ENCODE peak calls at places on chromosome 22, in ten cellular contexts. One of them, this sample, is unnamed.

GRCh38 chr22:43446881-43447280 is 35.1 kb downstream of the MPPED1 start:
- DNase-seq in NAMALWA: no peak
- DNase-seq in NCI-H1105 treated with DMSO at 0.1 percent for 48 hours: peak
- DNase-seq in fibroblast of lung: no peak
- DNase-seq in body of pancreas: no peak
- DNase-seq in HTR-8/SVneo: no peak
- DNase-seq in SW480: no peak
- DNase-seq in stimulated activated effector memory CD8-positive, alpha-beta T cell treated with anti-CD3 and anti-CD28 coated beads, Interleukin-12 subunit alpha, Interleukin-12 subunit beta, amount 100 ng/mL, for 72 hours: no peak
- DNase-seq in type B pancreatic cell: no peak
- DNase-seq in astrocyte of the hippocampus: no peak
- DNase-seq in this sample: no peak

GRCh38 chr22:27749597-27750225 is 51.8 kb downstream of the MN1 start:
- DNase-seq in NAMALWA: no peak
- DNase-seq in NCI-H1105 treated with DMSO at 0.1 percent for 48 hours: no peak
- DNase-seq in SW480: no peak
- DNase-seq in body of pancreas: no peak
- DNase-seq in stimulated activated effector memory CD8-positive, alpha-beta T cell treated with anti-CD3 and anti-CD28 coated beads, Interleukin-12 subunit alpha, Interleukin-12 subunit beta, amount 100 ng/mL, for 72 hours: no peak
- DNase-seq in fibroblast of lung: peak
- DNase-seq in HTR-8/SVneo: no peak
- DNase-seq in astrocyte of the hippocampus: peak
- DNase-seq in type B pancreatic cell: no peak
- DNase-seq in this sample: no peak

GRCh38 chr22:50738649-50739227 is 734 bp downstream of the ACR start:
- DNase-seq in astrocyte of the hippocampus: no peak
- DNase-seq in NAMALWA: no peak
- DNase-seq in HTR-8/SVneo: no peak
- DNase-seq in stimulated activated effector memory CD8-positive, alpha-beta T cell treated with anti-CD3 and anti-CD28 coated beads, Interleukin-12 subunit alpha, Interleukin-12 subunit beta, amount 100 ng/mL, for 72 hours: no peak
- DNase-seq in fibroblast of lung: no peak
- DNase-seq in SW480: no peak
- DNase-seq in body of pancreas: no peak
- DNase-seq in type B pancreatic cell: peak
- DNase-seq in NCI-H1105 treated with DMSO at 0.1 percent for 48 hours: no peak
- DNase-seq in this sample: no peak

GRCh38 chr22:30212363-30212995 is 34.1 kb downstream of the LIF start:
- DNase-seq in body of pancreas: peak
- DNase-seq in HTR-8/SVneo: no peak
- DNase-seq in stimulated activated effector memory CD8-positive, alpha-beta T cell treated with anti-CD3 and anti-CD28 coated beads, Interleukin-12 subunit alpha, Interleukin-12 subunit beta, amount 100 ng/mL, for 72 hours: no peak
- DNase-seq in type B pancreatic cell: no peak
- DNase-seq in SW480: peak
- DNase-seq in NAMALWA: no peak
- DNase-seq in fibroblast of lung: peak
- DNase-seq in astrocyte of the hippocampus: peak
- DNase-seq in NCI-H1105 treated with DMSO at 0.1 percent for 48 hours: no peak
- DNase-seq in this sample: peak

GRCh38 chr22:28976588-28976987 is 85.0 kb downstream of the C22orf31 start:
- DNase-seq in astrocyte of the hippocampus: peak
- DNase-seq in body of pancreas: no peak
- DNase-seq in NCI-H1105 treated with DMSO at 0.1 percent for 48 hours: no peak
- DNase-seq in type B pancreatic cell: no peak
- DNase-seq in SW480: peak
- DNase-seq in stimulated activated effector memory CD8-positive, alpha-beta T cell treated with anti-CD3 and anti-CD28 coated beads, Interleukin-12 subunit alpha, Interleukin-12 subunit beta, amount 100 ng/mL, for 72 hours: no peak
- DNase-seq in HTR-8/SVneo: peak
- DNase-seq in fibroblast of lung: peak
- DNase-seq in NAMALWA: no peak
- DNase-seq in this sample: no peak

GRCh38 chr22:19755722-19756287 is 4.8 kb upstream of the TBX1 start:
- DNase-seq in fibroblast of lung: no peak
- DNase-seq in astrocyte of the hippocampus: peak
- DNase-seq in type B pancreatic cell: no peak
- DNase-seq in SW480: no peak
- DNase-seq in NAMALWA: no peak
- DNase-seq in HTR-8/SVneo: no peak
- DNase-seq in stimulated activated effector memory CD8-positive, alpha-beta T cell treated with anti-CD3 and anti-CD28 coated beads, Interleukin-12 subunit alpha, Interleukin-12 subunit beta, amount 100 ng/mL, for 72 hours: no peak
- DNase-seq in body of pancreas: no peak
- DNase-seq in NCI-H1105 treated with DMSO at 0.1 percent for 48 hours: peak
- DNase-seq in this sample: no peak

GRCh38 chr22:41352058-41352457 is 29.7 kb upstream of the TEF start:
- DNase-seq in NAMALWA: no peak
- DNase-seq in fibroblast of lung: peak
- DNase-seq in body of pancreas: no peak
- DNase-seq in astrocyte of the hippocampus: peak
- DNase-seq in SW480: peak
- DNase-seq in NCI-H1105 treated with DMSO at 0.1 percent for 48 hours: no peak
- DNase-seq in HTR-8/SVneo: no peak
- DNase-seq in stimulated activated effector memory CD8-positive, alpha-beta T cell treated with anti-CD3 and anti-CD28 coated beads, Interleukin-12 subunit alpha, Interleukin-12 subunit beta, amount 100 ng/mL, for 72 hours: no peak
- DNase-seq in type B pancreatic cell: no peak
- DNase-seq in this sample: no peak

GRCh38 chr22:49564054-49564453 is 263.6 kb downstream of the BRD1 start:
- DNase-seq in fibroblast of lung: no peak
- DNase-seq in HTR-8/SVneo: no peak
- DNase-seq in NAMALWA: no peak
- DNase-seq in type B pancreatic cell: peak
- DNase-seq in body of pancreas: no peak
- DNase-seq in NCI-H1105 treated with DMSO at 0.1 percent for 48 hours: no peak
- DNase-seq in stimulated activated effector memory CD8-positive, alpha-beta T cell treated with anti-CD3 and anti-CD28 coated beads, Interleukin-12 subunit alpha, Interleukin-12 subunit beta, amount 100 ng/mL, for 72 hours: no peak
- DNase-seq in astrocyte of the hippocampus: no peak
- DNase-seq in SW480: no peak
- DNase-seq in this sample: no peak

GRCh38 chr22:50481440-50482106 is at the start of gene ADM2:
- DNase-seq in astrocyte of the hippocampus: peak
- DNase-seq in type B pancreatic cell: no peak
- DNase-seq in HTR-8/SVneo: peak
- DNase-seq in stimulated activated effector memory CD8-positive, alpha-beta T cell treated with anti-CD3 and anti-CD28 coated beads, Interleukin-12 subunit alpha, Interleukin-12 subunit beta, amount 100 ng/mL, for 72 hours: peak
- DNase-seq in NAMALWA: no peak
- DNase-seq in body of pancreas: peak
- DNase-seq in SW480: no peak
- DNase-seq in NCI-H1105 treated with DMSO at 0.1 percent for 48 hours: no peak
- DNase-seq in fibroblast of lung: peak
- DNase-seq in this sample: no peak

GRCh38 chr22:25739659-25740344 is 2.2 kb upstream of the MYO18B start:
- DNase-seq in body of pancreas: no peak
- DNase-seq in type B pancreatic cell: no peak
- DNase-seq in astrocyte of the hippocampus: no peak
- DNase-seq in SW480: no peak
- DNase-seq in fibroblast of lung: no peak
- DNase-seq in stimulated activated effector memory CD8-positive, alpha-beta T cell treated with anti-CD3 and anti-CD28 coated beads, Interleukin-12 subunit alpha, Interleukin-12 subunit beta, amount 100 ng/mL, for 72 hours: no peak
- DNase-seq in NCI-H1105 treated with DMSO at 0.1 percent for 48 hours: no peak
- DNase-seq in HTR-8/SVneo: no peak
- DNase-seq in NAMALWA: no peak
- DNase-seq in this sample: no peak

GRCh38 chr22:30344447-30345200 is 12.1 kb downstream of the SF3A1 start:
- DNase-seq in type B pancreatic cell: no peak
- DNase-seq in HTR-8/SVneo: no peak
- DNase-seq in NAMALWA: no peak
- DNase-seq in NCI-H1105 treated with DMSO at 0.1 percent for 48 hours: no peak
- DNase-seq in fibroblast of lung: no peak
- DNase-seq in SW480: no peak
- DNase-seq in body of pancreas: no peak
- DNase-seq in astrocyte of the hippocampus: no peak
- DNase-seq in stimulated activated effector memory CD8-positive, alpha-beta T cell treated with anti-CD3 and anti-CD28 coated beads, Interleukin-12 subunit alpha, Interleukin-12 subunit beta, amount 100 ng/mL, for 72 hours: no peak
- DNase-seq in this sample: no peak

GRCh38 chr22:32119568-32120235 is 39.4 kb downstream of the C22orf42 start:
- DNase-seq in stimulated activated effector memory CD8-positive, alpha-beta T cell treated with anti-CD3 and anti-CD28 coated beads, Interleukin-12 subunit alpha, Interleukin-12 subunit beta, amount 100 ng/mL, for 72 hours: no peak
- DNase-seq in type B pancreatic cell: no peak
- DNase-seq in body of pancreas: no peak
- DNase-seq in astrocyte of the hippocampus: no peak
- DNase-seq in fibroblast of lung: no peak
- DNase-seq in NCI-H1105 treated with DMSO at 0.1 percent for 48 hours: no peak
- DNase-seq in HTR-8/SVneo: no peak
- DNase-seq in SW480: no peak
- DNase-seq in NAMALWA: no peak
- DNase-seq in this sample: no peak

GRCh38 chr22:26656896-26657851 is at the start of gene MIAT:
- DNase-seq in NAMALWA: no peak
- DNase-seq in HTR-8/SVneo: no peak
- DNase-seq in body of pancreas: no peak
- DNase-seq in NCI-H1105 treated with DMSO at 0.1 percent for 48 hours: peak
- DNase-seq in stimulated activated effector memory CD8-positive, alpha-beta T cell treated with anti-CD3 and anti-CD28 coated beads, Interleukin-12 subunit alpha, Interleukin-12 subunit beta, amount 100 ng/mL, for 72 hours: peak
- DNase-seq in type B pancreatic cell: no peak
- DNase-seq in astrocyte of the hippocampus: no peak
- DNase-seq in fibroblast of lung: no peak
- DNase-seq in SW480: no peak
- DNase-seq in this sample: no peak

GRCh38 chr22:23405366-23405851 is 174.7 kb downstream of the IGLL1 start:
- DNase-seq in stimulated activated effector memory CD8-positive, alpha-beta T cell treated with anti-CD3 and anti-CD28 coated beads, Interleukin-12 subunit alpha, Interleukin-12 subunit beta, amount 100 ng/mL, for 72 hours: no peak
- DNase-seq in SW480: no peak
- DNase-seq in NAMALWA: no peak
- DNase-seq in astrocyte of the hippocampus: no peak
- DNase-seq in body of pancreas: no peak
- DNase-seq in fibroblast of lung: no peak
- DNase-seq in type B pancreatic cell: no peak
- DNase-seq in NCI-H1105 treated with DMSO at 0.1 percent for 48 hours: no peak
- DNase-seq in HTR-8/SVneo: no peak
- DNase-seq in this sample: no peak

GRCh38 chr22:44272330-44272729 is 40.4 kb downstream of the SHISAL1 start:
- DNase-seq in body of pancreas: no peak
- DNase-seq in stimulated activated effector memory CD8-positive, alpha-beta T cell treated with anti-CD3 and anti-CD28 coated beads, Interleukin-12 subunit alpha, Interleukin-12 subunit beta, amount 100 ng/mL, for 72 hours: no peak
- DNase-seq in astrocyte of the hippocampus: peak
- DNase-seq in NCI-H1105 treated with DMSO at 0.1 percent for 48 hours: no peak
- DNase-seq in fibroblast of lung: no peak
- DNase-seq in HTR-8/SVneo: no peak
- DNase-seq in SW480: no peak
- DNase-seq in type B pancreatic cell: no peak
- DNase-seq in NAMALWA: no peak
- DNase-seq in this sample: no peak

GRCh38 chr22:47504962-47505361 is 742.5 kb downstream of the TBC1D22A start:
- DNase-seq in type B pancreatic cell: no peak
- DNase-seq in NAMALWA: no peak
- DNase-seq in SW480: no peak
- DNase-seq in fibroblast of lung: no peak
- DNase-seq in HTR-8/SVneo: no peak
- DNase-seq in body of pancreas: no peak
- DNase-seq in NCI-H1105 treated with DMSO at 0.1 percent for 48 hours: no peak
- DNase-seq in stimulated activated effector memory CD8-positive, alpha-beta T cell treated with anti-CD3 and anti-CD28 coated beads, Interleukin-12 subunit alpha, Interleukin-12 subunit beta, amount 100 ng/mL, for 72 hours: no peak
- DNase-seq in astrocyte of the hippocampus: no peak
- DNase-seq in this sample: no peak

GRCh38 chr22:29102300-29102699 is 29.5 kb downstream of the KREMEN1 start:
- DNase-seq in astrocyte of the hippocampus: no peak
- DNase-seq in stimulated activated effector memory CD8-positive, alpha-beta T cell treated with anti-CD3 and anti-CD28 coated beads, Interleukin-12 subunit alpha, Interleukin-12 subunit beta, amount 100 ng/mL, for 72 hours: no peak
- DNase-seq in type B pancreatic cell: no peak
- DNase-seq in NCI-H1105 treated with DMSO at 0.1 percent for 48 hours: no peak
- DNase-seq in HTR-8/SVneo: no peak
- DNase-seq in NAMALWA: no peak
- DNase-seq in fibroblast of lung: no peak
- DNase-seq in SW480: no peak
- DNase-seq in body of pancreas: no peak
- DNase-seq in this sample: no peak

GRCh38 chr22:47605441-47605840 is 843.0 kb downstream of the TBC1D22A start:
- DNase-seq in type B pancreatic cell: peak
- DNase-seq in astrocyte of the hippocampus: no peak
- DNase-seq in body of pancreas: no peak
- DNase-seq in SW480: no peak
- DNase-seq in NAMALWA: no peak
- DNase-seq in fibroblast of lung: no peak
- DNase-seq in stimulated activated effector memory CD8-positive, alpha-beta T cell treated with anti-CD3 and anti-CD28 coated beads, Interleukin-12 subunit alpha, Interleukin-12 subunit beta, amount 100 ng/mL, for 72 hours: no peak
- DNase-seq in NCI-H1105 treated with DMSO at 0.1 percent for 48 hours: no peak
- DNase-seq in HTR-8/SVneo: no peak
- DNase-seq in this sample: no peak

GRCh38 chr22:19806213-19807160 is 45.9 kb downstream of the TBX1 start:
- DNase-seq in NCI-H1105 treated with DMSO at 0.1 percent for 48 hours: peak
- DNase-seq in type B pancreatic cell: no peak
- DNase-seq in body of pancreas: no peak
- DNase-seq in HTR-8/SVneo: peak
- DNase-seq in NAMALWA: no peak
- DNase-seq in fibroblast of lung: peak
- DNase-seq in astrocyte of the hippocampus: peak
- DNase-seq in SW480: peak
- DNase-seq in stimulated activated effector memory CD8-positive, alpha-beta T cell treated with anti-CD3 and anti-CD28 coated beads, Interleukin-12 subunit alpha, Interleukin-12 subunit beta, amount 100 ng/mL, for 72 hours: no peak
- DNase-seq in this sample: no peak

GRCh38 chr22:36381513-36382079 is 6.2 kb downstream of the MYH9 start:
- DNase-seq in NCI-H1105 treated with DMSO at 0.1 percent for 48 hours: no peak
- DNase-seq in body of pancreas: no peak
- DNase-seq in stimulated activated effector memory CD8-positive, alpha-beta T cell treated with anti-CD3 and anti-CD28 coated beads, Interleukin-12 subunit alpha, Interleukin-12 subunit beta, amount 100 ng/mL, for 72 hours: no peak
- DNase-seq in astrocyte of the hippocampus: no peak
- DNase-seq in SW480: no peak
- DNase-seq in type B pancreatic cell: no peak
- DNase-seq in HTR-8/SVneo: no peak
- DNase-seq in NAMALWA: no peak
- DNase-seq in fibroblast of lung: no peak
- DNase-seq in this sample: no peak

GRCh38 chr22:37569009-37569920 is 9.0 kb downstream of the CDC42EP1 start:
- DNase-seq in SW480: no peak
- DNase-seq in astrocyte of the hippocampus: no peak
- DNase-seq in fibroblast of lung: no peak
- DNase-seq in type B pancreatic cell: no peak
- DNase-seq in NAMALWA: no peak
- DNase-seq in stimulated activated effector memory CD8-positive, alpha-beta T cell treated with anti-CD3 and anti-CD28 coated beads, Interleukin-12 subunit alpha, Interleukin-12 subunit beta, amount 100 ng/mL, for 72 hours: no peak
- DNase-seq in body of pancreas: peak
- DNase-seq in NCI-H1105 treated with DMSO at 0.1 percent for 48 hours: no peak
- DNase-seq in HTR-8/SVneo: no peak
- DNase-seq in this sample: no peak

GRCh38 chr22:23305321-23305910 is 125.1 kb downstream of the BCR start:
- DNase-seq in body of pancreas: no peak
- DNase-seq in NCI-H1105 treated with DMSO at 0.1 percent for 48 hours: no peak
- DNase-seq in NAMALWA: no peak
- DNase-seq in stimulated activated effector memory CD8-positive, alpha-beta T cell treated with anti-CD3 and anti-CD28 coated beads, Interleukin-12 subunit alpha, Interleukin-12 subunit beta, amount 100 ng/mL, for 72 hours: no peak
- DNase-seq in type B pancreatic cell: peak
- DNase-seq in HTR-8/SVneo: peak
- DNase-seq in astrocyte of the hippocampus: peak
- DNase-seq in fibroblast of lung: peak
- DNase-seq in SW480: no peak
- DNase-seq in this sample: no peak

GRCh38 chr22:39457546-39458442 is 982 bp downstream of the MGAT3 start:
- DNase-seq in body of pancreas: no peak
- DNase-seq in astrocyte of the hippocampus: no peak
- DNase-seq in SW480: no peak
- DNase-seq in stimulated activated effector memory CD8-positive, alpha-beta T cell treated with anti-CD3 and anti-CD28 coated beads, Interleukin-12 subunit alpha, Interleukin-12 subunit beta, amount 100 ng/mL, for 72 hours: no peak
- DNase-seq in NCI-H1105 treated with DMSO at 0.1 percent for 48 hours: no peak
- DNase-seq in NAMALWA: no peak
- DNase-seq in HTR-8/SVneo: no peak
- DNase-seq in type B pancreatic cell: no peak
- DNase-seq in fibroblast of lung: no peak
- DNase-seq in this sample: no peak

GRCh38 chr22:19525666-19526065 is 1.5 kb upstream of the CLDN5 start:
- DNase-seq in stimulated activated effector memory CD8-positive, alpha-beta T cell treated with anti-CD3 and anti-CD28 coated beads, Interleukin-12 subunit alpha, Interleukin-12 subunit beta, amount 100 ng/mL, for 72 hours: no peak
- DNase-seq in NCI-H1105 treated with DMSO at 0.1 percent for 48 hours: no peak
- DNase-seq in body of pancreas: no peak
- DNase-seq in NAMALWA: no peak
- DNase-seq in type B pancreatic cell: no peak
- DNase-seq in fibroblast of lung: no peak
- DNase-seq in SW480: no peak
- DNase-seq in HTR-8/SVneo: no peak
- DNase-seq in astrocyte of the hippocampus: no peak
- DNase-seq in this sample: no peak

GRCh38 chr22:50009251-50009650 is 3.3 kb downstream of the IL17REL start:
- DNase-seq in astrocyte of the hippocampus: no peak
- DNase-seq in body of pancreas: no peak
- DNase-seq in type B pancreatic cell: no peak
- DNase-seq in NAMALWA: no peak
- DNase-seq in HTR-8/SVneo: no peak
- DNase-seq in stimulated activated effector memory CD8-positive, alpha-beta T cell treated with anti-CD3 and anti-CD28 coated beads, Interleukin-12 subunit alpha, Interleukin-12 subunit beta, amount 100 ng/mL, for 72 hours: no peak
- DNase-seq in fibroblast of lung: no peak
- DNase-seq in SW480: no peak
- DNase-seq in NCI-H1105 treated with DMSO at 0.1 percent for 48 hours: no peak
- DNase-seq in this sample: no peak

GRCh38 chr22:48492371-48493320 is 1335.0 kb downstream of the BRD1 start:
- DNase-seq in SW480: peak
- DNase-seq in HTR-8/SVneo: peak
- DNase-seq in NAMALWA: peak
- DNase-seq in NCI-H1105 treated with DMSO at 0.1 percent for 48 hours: peak
- DNase-seq in astrocyte of the hippocampus: peak
- DNase-seq in type B pancreatic cell: peak
- DNase-seq in body of pancreas: peak
- DNase-seq in stimulated activated effector memory CD8-positive, alpha-beta T cell treated with anti-CD3 and anti-CD28 coated beads, Interleukin-12 subunit alpha, Interleukin-12 subunit beta, amount 100 ng/mL, for 72 hours: no peak
- DNase-seq in fibroblast of lung: peak
- DNase-seq in this sample: no peak

GRCh38 chr22:17101475-17102296 is 16.9 kb downstream of the IL17RA start:
- DNase-seq in NCI-H1105 treated with DMSO at 0.1 percent for 48 hours: no peak
- DNase-seq in SW480: no peak
- DNase-seq in fibroblast of lung: no peak
- DNase-seq in astrocyte of the hippocampus: no peak
- DNase-seq in body of pancreas: no peak
- DNase-seq in stimulated activated effector memory CD8-positive, alpha-beta T cell treated with anti-CD3 and anti-CD28 coated beads, Interleukin-12 subunit alpha, Interleukin-12 subunit beta, amount 100 ng/mL, for 72 hours: no peak
- DNase-seq in NAMALWA: no peak
- DNase-seq in type B pancreatic cell: no peak
- DNase-seq in HTR-8/SVneo: no peak
- DNase-seq in this sample: peak

GRCh38 chr22:32815059-32815458 is 13.6 kb downstream of the TIMP3 start:
- DNase-seq in SW480: no peak
- DNase-seq in HTR-8/SVneo: no peak
- DNase-seq in NCI-H1105 treated with DMSO at 0.1 percent for 48 hours: no peak
- DNase-seq in body of pancreas: no peak
- DNase-seq in NAMALWA: no peak
- DNase-seq in astrocyte of the hippocampus: no peak
- DNase-seq in stimulated activated effector memory CD8-positive, alpha-beta T cell treated with anti-CD3 and anti-CD28 coated beads, Interleukin-12 subunit alpha, Interleukin-12 subunit beta, amount 100 ng/mL, for 72 hours: no peak
- DNase-seq in fibroblast of lung: no peak
- DNase-seq in type B pancreatic cell: no peak
- DNase-seq in this sample: no peak